ENCODE peak calls at places on chromosomes 6 and 20, in five cellular contexts. D, V, X, H and Y are unnamed samples.

GRCh38 chr6:117028256-117028655 is 151.2 kb downstream of the RFX6 start:
- DNase-seq in D (no peak), V (no peak), X (no peak), H (no peak), Y (no peak)

GRCh38 chr6:75572072-75572471 is 29.6 kb upstream of the SENP6 start:
- DNase-seq in D (no peak), V (no peak), X (no peak), H (no peak), Y (no peak)

GRCh38 chr6:51289041-51289440 is 470.4 kb downstream of the TFAP2B start:
- DNase-seq in D (no peak), V (no peak), X (peak), H (no peak), Y (peak)

GRCh38 chr6:131372535-131372934 is 200.5 kb upstream of the ARG1 start:
- DNase-seq in D (no peak), V (no peak), X (peak), H (no peak), Y (peak)

GRCh38 chr20:9500121-9500911 is 14.1 kb upstream of the LAMP5 start:
- DNase-seq in D (no peak), V (no peak), X (peak), H (no peak), Y (no peak)

GRCh38 chr6:168124161-168124560 is 45.1 kb upstream of the FRMD1 start:
- DNase-seq in D (no peak), V (no peak), X (no peak), H (no peak), Y (no peak)

GRCh38 chr6:31615748-31616147 is 714 bp downstream of the AIF1 start:
- DNase-seq in D (no peak), V (no peak), X (no peak), H (no peak), Y (no peak)

GRCh38 chr6:85130743-85131142 is 319.1 kb upstream of the NT5E start:
- DNase-seq in D (no peak), V (no peak), X (no peak), H (no peak), Y (peak)

GRCh38 chr6:30263734-30264133 is 50.5 kb upstream of the TRIM26 start:
- DNase-seq in D (no peak), V (no peak), X (peak), H (no peak), Y (peak)

GRCh38 chr20:35739294-35740163 is 2.5 kb downstream of the RBM39 start:
- DNase-seq in D (no peak), V (no peak), X (peak), H (no peak), Y (peak)

GRCh38 chr20:61657719-61658377 is 405.8 kb downstream of the CDH4 start:
- DNase-seq in D (no peak), V (no peak), X (no peak), H (no peak), Y (no peak)

GRCh38 chr6:351011-351866 is 40.3 kb upstream of the IRF4 start:
- DNase-seq in D (no peak), V (no peak), X (no peak), H (no peak), Y (no peak)
- TF ChIP-seq CTCF in D (no peak), V (no peak), X (no peak), H (no peak), Y (no peak)

DNA sequence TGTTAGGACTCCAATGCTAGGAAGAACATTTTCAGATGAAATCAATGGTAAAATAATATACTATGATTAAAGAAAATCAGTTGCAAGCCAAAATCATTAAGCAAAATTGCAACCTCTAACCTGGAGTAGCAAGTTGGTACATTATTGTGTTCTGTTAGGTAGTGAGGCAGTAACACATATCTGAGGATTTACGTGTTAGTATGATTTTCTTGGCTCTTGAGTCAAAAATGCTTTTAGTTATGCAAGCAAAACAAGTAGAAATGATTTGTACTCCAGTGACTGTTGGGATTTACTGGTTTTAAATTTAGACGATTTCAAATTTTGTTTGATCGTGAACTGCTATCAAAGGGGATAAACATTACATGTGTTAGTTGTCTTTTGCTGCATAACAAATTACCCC is 293.0 kb upstream of the BTBD3 start:
- DNase-seq in D (no peak), V (no peak), X (no peak), H (no peak), Y (no peak)
- H3K4me3 ChIP-seq in D (no peak), V (no peak), X (no peak), H (no peak), Y (no peak)

GRCh38 chr6:48766349-48766748 is 655.4 kb upstream of the PTCHD4 start:
- DNase-seq in D (no peak), V (no peak), X (peak), H (no peak), Y (peak)

GRCh38 chr6:48764261-48764660 is 653.3 kb upstream of the PTCHD4 start:
- DNase-seq in D (no peak), V (no peak), X (no peak), H (no peak), Y (peak)

GRCh38 chr6:48765352-48765961 is 654.5 kb upstream of the PTCHD4 start:
- DNase-seq in D (peak), V (no peak), X (peak), H (no peak), Y (peak)
- TF ChIP-seq CTCF in D (no peak), V (no peak), X (peak), H (peak), Y (peak)

GRCh38 chr20:40685349-40685748 is 3.7 kb downstream of the MAFB start:
- DNase-seq in D (no peak), V (no peak), X (no peak), H (no peak), Y (no peak)
- H3K4me3 ChIP-seq in D (no peak), V (peak), X (no peak), H (peak), Y (no peak)